ENCODE peak calls at places on chromosomes 13 and 19, in five cellular contexts. Y, Z, A, T and V are unnamed samples.

GRCh38 chr19:54136086-54136863 is 1.3 kb upstream of the CNOT3 start:
- DNase-seq in A (no peak), Y (no peak), Z (no peak), T (peak; percentile 63), V (peak; percentile 73)

GRCh38 chr13:33242984-33243617 is 42.5 kb downstream of the STARD13 start:
- DNase-seq in T (no peak), A (no peak), Y (no peak), Z (no peak), V (no peak)

GRCh38 chr19:45762870-45763631 is 6.0 kb downstream of the SIX5 start:
- DNase-seq in Y (no peak), T (no peak), Z (no peak), A (no peak), V (no peak)

GRCh38 chr19:40193587-40193849 is 2.3 kb downstream of the MAP3K10 start:
- DNase-seq in A (no peak), T (no peak), Z (no peak), Y (no peak), V (no peak)

GRCh38 chr19:4096049-4096892 is 27.7 kb downstream of the MAP2K2 start:
- DNase-seq in Z (no peak), A (no peak), T (no peak), Y (no peak), V (no peak)

GRCh38 chr19:10037809-10038208 is 24.5 kb downstream of the RDH8 start:
- DNase-seq in A (no peak), Z (no peak), T (no peak), Y (no peak), V (no peak)

GRCh38 chr13:101416181-101417042 is at the start of gene NALCN:
- DNase-seq in T (peak; percentile 71), Y (peak; percentile 15), A (peak; percentile 22), Z (peak; percentile 41), V (peak; percentile 79)

GRCh38 chr19:19406878-19407639 is 1.6 kb downstream of the GATAD2A start:
- DNase-seq in A (no peak), Z (peak; percentile 57), T (peak; percentile 28), Y (no peak), V (peak; percentile 55)

GRCh38 chr19:980133-980998 is 3.8 kb upstream of the WDR18 start:
- DNase-seq in Y (no peak), T (peak; percentile 93), Z (peak; percentile 49), A (no peak), V (no peak)

GRCh38 chr13:100484708-100485107 is 103.9 kb downstream of the GGACT start:
- DNase-seq in T (no peak), A (no peak), Y (no peak), Z (no peak), V (no peak)

GRCh38 chr13:44132710-44133109 is 240.9 kb upstream of the SERP2 start:
- DNase-seq in Y (peak; percentile 70), Z (peak; percentile 89), A (peak; percentile 70), T (no peak), V (peak; percentile 79)

GRCh38 chr13:112345826-112346172 is 30.4 kb upstream of the SPACA7 start:
- DNase-seq in Z (no peak), Y (no peak), A (no peak), T (no peak), V (no peak)

GRCh38 chr13:112341446-112341845 is 34.7 kb upstream of the SPACA7 start:
- DNase-seq in T (no peak), A (no peak), Y (no peak), Z (no peak), V (no peak)

GRCh38 chr13:112342841-112343361 is 33.3 kb upstream of the SPACA7 start:
- DNase-seq in Z (no peak), A (no peak), T (no peak), Y (no peak), V (no peak)

GRCh38 chr13:112343591-112343990 is 32.6 kb upstream of the SPACA7 start:
- DNase-seq in Y (no peak), Z (no peak), T (no peak), A (no peak), V (no peak)

GRCh38 chr13:112341976-112342735 is 34.0 kb upstream of the SPACA7 start:
- DNase-seq in A (no peak), Y (no peak), T (no peak), Z (no peak), V (no peak)
- H3K27me3 ChIP-seq in A (peaks cover 92% of the 10 kb centered on the region), Y (peaks cover 49% of the 10 kb centered on the region), T (peaks cover 4% of the 10 kb centered on the region), Z (peaks cover 49% of the 10 kb centered on the region), V (peaks cover 5% of the 10 kb centered on the region)

GRCh38 chr13:27964741-27965323 is 4.3 kb downstream of the CDX2 start:
- DNase-seq in A (no peak), T (no peak), Y (no peak), Z (no peak), V (no peak)
- H3K27me3 ChIP-seq in A (peaks cover 100% of the 10 kb centered on the region), T (peaks cover 100% of the 10 kb centered on the region), Y (peaks cover 98% of the 10 kb centered on the region), Z (peaks cover 98% of the 10 kb centered on the region), V (peaks cover 100% of the 10 kb centered on the region)

DNA sequence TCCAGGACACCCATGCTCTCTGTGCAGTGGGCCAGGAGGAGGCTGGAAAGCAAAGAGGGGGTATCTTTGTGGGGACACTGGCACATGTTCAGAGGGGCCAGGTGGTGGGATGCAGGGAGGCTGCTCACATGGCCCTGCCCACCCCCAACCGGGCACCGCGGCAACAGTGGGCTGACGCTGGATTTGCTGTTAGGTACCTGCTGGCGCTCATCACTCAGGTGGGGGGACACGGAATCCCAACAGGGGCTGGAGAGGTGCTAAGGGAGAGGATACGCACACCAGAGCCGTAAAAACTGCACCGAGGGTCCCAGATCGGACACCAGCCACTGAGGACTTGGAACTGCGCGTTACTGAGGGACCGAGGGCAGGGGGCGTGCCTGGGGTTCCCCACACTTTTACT is 19.2 kb downstream of the AKAP8L start:
- DNase-seq in Z (no peak), A (no peak), T (no peak), Y (no peak), V (no peak)
- H3K27me3 ChIP-seq in Z (no peaks in the 10 kb centered on the region), A (no peaks in the 10 kb centered on the region), T (no peaks in the 10 kb centered on the region), Y (no peaks in the 10 kb centered on the region), V (no peaks in the 10 kb centered on the region)

DNA sequence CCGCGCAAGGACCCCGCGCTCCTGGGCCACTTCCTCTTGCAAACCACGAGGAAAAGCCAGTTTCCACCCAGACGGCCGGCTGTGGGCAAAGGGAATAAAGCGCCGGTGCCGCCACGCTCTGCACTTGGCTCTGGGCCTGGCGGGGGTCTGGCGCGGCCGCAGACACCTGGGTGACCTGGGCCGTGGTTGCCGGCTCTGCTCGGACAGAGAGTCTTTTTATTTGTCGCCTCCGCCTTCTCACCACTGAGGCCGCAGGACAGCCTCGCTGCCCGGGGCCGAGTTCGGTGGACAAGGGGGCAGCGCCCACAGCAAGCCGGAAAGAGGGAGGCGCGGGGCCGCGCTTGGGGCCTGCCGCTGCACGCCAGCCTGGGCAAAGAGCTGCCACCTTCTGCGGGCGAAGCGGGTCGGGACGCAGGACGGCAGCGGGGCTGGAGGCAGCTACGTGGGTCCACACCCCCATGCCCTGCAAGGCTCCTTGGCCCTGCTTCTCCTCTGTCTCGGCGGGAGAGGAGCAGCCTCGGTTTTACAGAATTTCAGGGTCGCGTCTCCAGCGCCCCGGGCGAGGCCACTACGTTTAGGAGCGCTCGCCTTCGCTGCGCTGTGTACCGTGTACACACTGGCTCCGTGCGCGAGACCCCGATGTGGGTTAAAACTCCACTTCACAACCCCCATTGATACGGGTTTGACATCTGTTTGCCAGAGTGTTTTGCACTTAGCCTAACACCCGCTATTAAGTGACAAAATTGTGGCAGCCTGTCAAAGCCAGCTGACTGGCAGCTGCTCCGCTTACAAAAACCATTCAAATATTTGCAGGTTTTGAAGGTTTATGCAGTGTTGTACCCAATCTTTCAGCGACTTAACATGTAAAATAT is 13.0 kb upstream of the SOX1 start:
- DNase-seq in Z (no peak), T (peak; percentile 65), A (no peak), Y (no peak), V (peak; percentile 77)
- H3K27me3 ChIP-seq in Z (peaks cover 99% of the 10 kb centered on the region), T (peaks cover 100% of the 10 kb centered on the region), A (peaks cover 100% of the 10 kb centered on the region), Y (peaks cover 100% of the 10 kb centered on the region), V (peaks cover 100% of the 10 kb centered on the region)

GRCh38 chr19:2759392-2759791 is 19.6 kb upstream of the SLC39A3 start:
- DNase-seq in Y (no peak), Z (no peak), T (no peak), A (no peak), V (no peak)
- H3K27me3 ChIP-seq in Y (no peaks in the 10 kb centered on the region), Z (no peaks in the 10 kb centered on the region), T (no peaks in the 10 kb centered on the region), A (no peaks in the 10 kb centered on the region), V (no peaks in the 10 kb centered on the region)

GRCh38 chr13:80338781-80339577 is 1.9 kb downstream of the SPRY2 start:
- DNase-seq in A (peak; percentile 76), Y (peak; percentile 81), T (peak; percentile 90), Z (peak; percentile 86), V (peak; percentile 81)
- H3K27me3 ChIP-seq in A (no peaks in the 10 kb centered on the region), Y (no peaks in the 10 kb centered on the region), T (peaks cover 11% of the 10 kb centered on the region), Z (no peaks in the 10 kb centered on the region), V (no peaks in the 10 kb centered on the region)

GRCh38 chr19:50213925-50214324 is 10.5 kb downstream of the MYH14 start:
- DNase-seq in T (no peak), Y (no peak), Z (no peak), A (no peak), V (no peak)
- H3K27me3 ChIP-seq in T (no peaks in the 10 kb centered on the region), Y (no peaks in the 10 kb centered on the region), Z (peaks cover 3% of the 10 kb centered on the region), A (peaks cover 13% of the 10 kb centered on the region), V (no peaks in the 10 kb centered on the region)